ENCODE peak calls at places on chromosomes 11 and 22, in five cellular contexts. Y is HCT116, G is fibroblast of lung, D is astrocyte, X is GM23248. C is an unnamed sample. For H3K27me3 and H3K79me2, the result is how much of the 10 kb centered on the place peaks cover.

GRCh38 chr11:1572200-1573076 is at the start of gene DUSP8:
- DNase-seq in Y (peak), G (peak), D (peak), X (peak), C (peak)

GRCh38 chr11:834371-835316 is 1.9 kb downstream of the CD151 start:
- DNase-seq in Y (peak), G (peak), D (peak), X (peak), C (peak)

GRCh38 chr22:17576475-17576874 is 13.2 kb downstream of the SLC25A18 start:
- DNase-seq in Y (no peak), G (peak), D (peak), X (peak), C (peak)

GRCh38 chr11:64868904-64869570 is 9.4 kb downstream of the EHD1 start:
- DNase-seq in Y (no peak), G (peak), D (peak), X (peak), C (peak)

GRCh38 chr11:111604392-111605009 is 2.3 kb downstream of the SIK2 start:
- DNase-seq in Y (peak), G (peak), D (peak), X (peak), C (peak)

GRCh38 chr11:14308114-14308896 is 50.7 kb downstream of the RRAS2 start:
- DNase-seq in Y (peak), G (peak), D (peak), X (peak), C (no peak)

GRCh38 chr11:95301497-95301896 is 70.5 kb upstream of the SESN3 start:
- DNase-seq in Y (no peak), G (peak), D (peak), X (peak), C (no peak)

GRCh38 chr11:103624708-103625623 is 411.5 kb upstream of the DDI1 start:
- DNase-seq in Y (no peak), G (peak), D (peak), X (peak), C (peak)

GRCh38 chr11:99368579-99368978 is 347.8 kb downstream of the CNTN5 start:
- DNase-seq in Y (no peak), G (peak), D (peak), X (peak), C (no peak)

GRCh38 chr11:108224908-108225786 is 2.3 kb downstream of the ATM start:
- DNase-seq in Y (no peak), G (no peak), D (no peak), X (peak), C (no peak)

GRCh38 chr22:44865193-44866057 is 113.0 kb downstream of the ARHGAP8 start:
- DNase-seq in Y (no peak), G (no peak), D (no peak), X (no peak), C (no peak)

GRCh38 chr11:894575-895201 is 15.9 kb downstream of the CHID1 start:
- DNase-seq in Y (no peak), G (no peak), D (no peak), X (no peak), C (no peak)

GRCh38 chr22:39839917-39840510 is 53.5 kb downstream of the ENTHD1 start:
- DNase-seq in Y (no peak), G (no peak), D (no peak), X (no peak), C (no peak)

GRCh38 chr11:133536198-133536597 is 3.9 kb upstream of the OPCML start:
- DNase-seq in Y (no peak), G (no peak), D (no peak), X (no peak), C (no peak)

GRCh38 chr11:78228467-78228866 is 39.7 kb downstream of the USP35 start:
- DNase-seq in Y (peak), G (peak), D (peak), X (peak), C (peak)

GRCh38 chr22:41914611-41915034 is 251 bp downstream of the SHISA8 start:
- DNase-seq in Y (no peak), G (no peak), D (no peak), X (no peak), C (no peak)

GRCh38 chr22:41915035-41915782 is at the start of gene SHISA8:
- DNase-seq in Y (no peak), G (peak), D (peak), X (peak), C (no peak)

GRCh38 chr22:41912338-41913039 is 2.4 kb downstream of the SHISA8 start:
- DNase-seq in Y (no peak), G (no peak), D (no peak), X (no peak), C (no peak)

GRCh38 chr22:41913040-41913719 is 1.7 kb downstream of the SHISA8 start:
- DNase-seq in Y (no peak), G (no peak), D (no peak), X (no peak), C (no peak)

GRCh38 chr22:41913842-41914534 is 886 bp downstream of the SHISA8 start:
- DNase-seq in Y (no peak), G (no peak), D (no peak), X (peak), C (no peak)
- H3K27me3 ChIP-seq in Y (under half), G (half or more), D (half or more), X (half or more), C (under half)

GRCh38 chr22:37212174-37212906 is at the start of gene SSTR3:
- DNase-seq in Y (no peak), G (peak), D (no peak), X (peak), C (no peak)
- TF ChIP-seq EZH2 in Y (no peak), G (peak), D (no peak), X (no peak), C (no peak)

DNA sequence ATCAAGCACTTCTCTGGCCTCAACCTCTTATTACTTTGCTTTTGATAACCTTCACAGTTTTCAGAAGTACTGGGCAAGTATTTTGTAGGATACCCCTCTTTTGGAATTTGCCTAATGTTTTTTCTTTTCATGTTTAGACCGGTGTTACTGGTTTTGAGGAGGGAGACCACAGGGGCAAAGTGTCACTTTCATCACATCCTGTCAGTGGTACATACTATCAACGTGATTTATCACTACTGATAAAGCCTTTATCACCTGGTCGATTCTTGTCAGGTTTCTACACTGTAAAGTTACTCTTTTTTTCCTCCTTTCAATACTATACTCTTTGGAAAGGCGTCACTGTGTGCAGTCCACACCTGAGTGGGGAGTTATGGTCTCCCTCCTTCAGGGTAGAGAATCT is 26.7 kb downstream of the QSER1 start:
- DNase-seq in Y (no peak), G (no peak), D (no peak), X (no peak), C (no peak)
- H3K79me2 ChIP-seq in Y (half or more), G (under half), D (half or more), X (half or more), C (half or more)

GRCh38 chr22:31154975-31155374 is 5.0 kb upstream of the RNF185 start:
- DNase-seq in Y (no peak), G (no peak), D (no peak), X (no peak), C (no peak)
- H3K27me3 ChIP-seq in Y (under half), G (under half), D (under half), X (under half), C (under half)

GRCh38 chr22:37363593-37363992 is 63.7 kb downstream of the ELFN2 start:
- DNase-seq in Y (no peak), G (no peak), D (no peak), X (no peak), C (no peak)
- TF ChIP-seq EZH2 in Y (no peak), G (no peak), D (no peak), X (no peak), C (no peak)

GRCh38 chr22:24265734-24266133 is 4.9 kb upstream of the SPECC1L start:
- DNase-seq in Y (no peak), G (no peak), D (no peak), X (no peak), C (no peak)

GRCh38 chr22:24270556-24271405 is at the start of gene SPECC1L:
- DNase-seq in Y (peak), G (peak), D (peak), X (peak), C (peak)

DNA sequence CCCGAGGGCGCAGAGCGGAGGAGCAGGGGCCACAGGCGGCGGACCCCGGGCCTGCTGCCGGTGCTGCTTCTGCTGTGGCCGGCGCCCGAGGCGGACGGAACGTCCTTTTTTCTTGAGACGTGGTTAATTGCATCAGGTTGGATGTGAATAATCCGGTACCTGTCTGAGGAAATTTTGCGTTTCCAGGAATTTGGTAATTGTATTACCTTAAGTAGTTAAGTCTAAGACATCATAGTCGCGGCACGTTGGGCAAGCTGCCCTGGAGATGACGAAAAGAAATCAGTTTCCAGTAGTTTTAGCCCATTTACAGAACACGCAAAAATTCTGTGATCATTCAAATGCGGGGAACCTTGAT is 752 bp downstream of the SPECC1L start:
- DNase-seq in Y (no peak), G (peak), D (peak), X (peak), C (no peak)
- H3K79me2 ChIP-seq in Y (half or more), G (half or more), D (half or more), X (half or more), C (half or more)

DNA sequence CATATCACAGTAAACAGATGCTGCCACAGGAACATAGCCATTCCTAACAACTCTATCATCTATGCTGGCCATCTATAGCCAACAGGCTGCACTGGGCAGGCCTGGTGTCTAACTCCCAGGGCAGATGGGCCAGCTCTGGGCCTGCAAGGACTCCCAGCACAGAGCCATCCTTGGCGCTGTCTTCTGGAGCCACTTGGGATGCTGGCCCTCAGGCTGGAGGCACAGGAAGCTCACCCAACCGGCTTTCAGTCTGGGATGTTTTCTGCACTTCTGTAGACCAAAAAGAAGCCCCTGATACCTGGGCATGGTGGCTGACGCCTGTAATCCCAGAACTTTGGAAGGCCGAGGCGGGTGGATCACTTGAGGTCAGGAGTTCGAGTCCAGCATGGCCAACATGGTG is 40.8 kb upstream of the WNT11 start:
- DNase-seq in Y (no peak), G (no peak), D (no peak), X (no peak), C (no peak)
- H3K27me3 ChIP-seq in Y (under half), G (under half), D (under half), X (under half), C (under half)

GRCh38 chr11:32427935-32428664 is 7.2 kb downstream of the WT1 start:
- DNase-seq in Y (no peak), G (no peak), D (no peak), X (no peak), C (no peak)
- TF ChIP-seq EZH2 in Y (no peak), G (peak), D (peak), X (no peak), C (no peak)

GRCh38 chr11:60127311-60127811 is 38.9 kb downstream of the MS4A2 start:
- DNase-seq in Y (no peak), G (no peak), D (no peak), X (peak), C (no peak)

GRCh38 chr11:60122414-60123036 is 34.1 kb downstream of the MS4A2 start:
- DNase-seq in Y (no peak), G (no peak), D (no peak), X (no peak), C (no peak)

GRCh38 chr11:60125962-60126585 is 37.6 kb downstream of the MS4A2 start:
- DNase-seq in Y (no peak), G (no peak), D (no peak), X (no peak), C (no peak)

GRCh38 chr11:60128376-60128775 is 39.9 kb downstream of the MS4A2 start:
- DNase-seq in Y (no peak), G (no peak), D (no peak), X (no peak), C (no peak)

GRCh38 chr11:60124802-60125432 is 36.5 kb downstream of the MS4A2 start:
- DNase-seq in Y (no peak), G (no peak), D (no peak), X (no peak), C (no peak)
- H3K79me2 ChIP-seq in Y (under half), G (under half), D (under half), X (under half), C (under half)